ENCODE peak calls at places on chromosomes 16 and 17, in five cellular contexts. One of them, this sample, is unnamed.

GRCh38 chr16:27303256-27304100 is 10.3 kb upstream of the IL4R start:
- DNase-seq in AG10803: no peak
- DNase-seq in heart right ventricle: no peak
- DNase-seq in H7: no peak
- DNase-seq in fibroblast of the aortic adventitia: no peak
- DNase-seq in this sample: no peak

GRCh38 chr17:49861150-49861884 is 13.4 kb upstream of the TAC4 start:
- DNase-seq in heart right ventricle: no peak
- DNase-seq in fibroblast of the aortic adventitia: peak
- DNase-seq in H7: peak
- DNase-seq in AG10803: peak
- DNase-seq in this sample: no peak

GRCh38 chr17:44501866-44502265 is 1.3 kb downstream of the GPATCH8 start:
- DNase-seq in AG10803: no peak
- DNase-seq in H7: no peak
- DNase-seq in heart right ventricle: no peak
- DNase-seq in fibroblast of the aortic adventitia: peak
- DNase-seq in this sample: no peak

GRCh38 chr17:72167593-72167992 is 46.8 kb downstream of the SOX9 start:
- DNase-seq in H7: no peak
- DNase-seq in heart right ventricle: no peak
- DNase-seq in fibroblast of the aortic adventitia: no peak
- DNase-seq in AG10803: no peak
- DNase-seq in this sample: no peak

GRCh38 chr17:76255801-76256429 is 9.2 kb upstream of the UBALD2 start:
- DNase-seq in H7: no peak
- DNase-seq in heart right ventricle: no peak
- DNase-seq in AG10803: no peak
- DNase-seq in fibroblast of the aortic adventitia: no peak
- DNase-seq in this sample: no peak

GRCh38 chr16:16062023-16062932 is 112.9 kb downstream of the ABCC1 start:
- DNase-seq in fibroblast of the aortic adventitia: no peak
- DNase-seq in H7: peak
- DNase-seq in heart right ventricle: no peak
- DNase-seq in AG10803: peak
- DNase-seq in this sample: no peak

GRCh38 chr16:89721644-89722391 is 481 bp downstream of the ZNF276 start:
- DNase-seq in AG10803: peak
- DNase-seq in heart right ventricle: peak
- DNase-seq in fibroblast of the aortic adventitia: peak
- DNase-seq in H7: peak
- DNase-seq in this sample: no peak

GRCh38 chr17:48678141-48678971 is 44.0 kb downstream of the PRAC1 start:
- DNase-seq in fibroblast of the aortic adventitia: peak
- DNase-seq in AG10803: peak
- DNase-seq in heart right ventricle: peak
- DNase-seq in H7: peak
- DNase-seq in this sample: peak

GRCh38 chr17:81095608-81095888 is 60.6 kb downstream of the BAIAP2 start:
- DNase-seq in fibroblast of the aortic adventitia: no peak
- DNase-seq in AG10803: no peak
- DNase-seq in heart right ventricle: no peak
- DNase-seq in H7: no peak
- DNase-seq in this sample: no peak

GRCh38 chr17:81427446-81428120 is 32.3 kb downstream of the BAHCC1 start:
- DNase-seq in fibroblast of the aortic adventitia: no peak
- DNase-seq in AG10803: no peak
- DNase-seq in H7: no peak
- DNase-seq in heart right ventricle: peak
- DNase-seq in this sample: no peak

GRCh38 chr17:5793899-5794298 is 209.6 kb upstream of the NLRP1 start:
- DNase-seq in heart right ventricle: no peak
- DNase-seq in H7: peak
- DNase-seq in AG10803: no peak
- DNase-seq in fibroblast of the aortic adventitia: no peak
- DNase-seq in this sample: no peak

GRCh38 chr17:82020874-82021727 is 1.6 kb downstream of the CENPX start:
- DNase-seq in heart right ventricle: peak
- DNase-seq in fibroblast of the aortic adventitia: peak
- DNase-seq in H7: peak
- DNase-seq in AG10803: peak
- DNase-seq in this sample: peak

GRCh38 chr16:74724820-74725549 is 24.3 kb upstream of the MLKL start:
- DNase-seq in heart right ventricle: no peak
- DNase-seq in H7: peak
- DNase-seq in fibroblast of the aortic adventitia: peak
- DNase-seq in AG10803: no peak
- DNase-seq in this sample: no peak

GRCh38 chr17:17102176-17102575 is 59.9 kb downstream of the MPRIP start:
- DNase-seq in heart right ventricle: no peak
- DNase-seq in fibroblast of the aortic adventitia: no peak
- DNase-seq in H7: no peak
- DNase-seq in AG10803: no peak
- DNase-seq in this sample: no peak

GRCh38 chr17:21072623-21073278 is 29.9 kb upstream of the USP22 start:
- DNase-seq in heart right ventricle: no peak
- DNase-seq in H7: peak
- DNase-seq in fibroblast of the aortic adventitia: no peak
- DNase-seq in AG10803: no peak
- DNase-seq in this sample: no peak

GRCh38 chr16:87688876-87689815 is 76.6 kb downstream of the KLHDC4 start:
- DNase-seq in fibroblast of the aortic adventitia: no peak
- DNase-seq in AG10803: no peak
- DNase-seq in heart right ventricle: no peak
- DNase-seq in H7: no peak
- DNase-seq in this sample: no peak

GRCh38 chr17:2030779-2031163 is 818 bp downstream of the DPH1 start:
- DNase-seq in AG10803: peak
- DNase-seq in H7: no peak
- DNase-seq in fibroblast of the aortic adventitia: peak
- DNase-seq in heart right ventricle: no peak
- DNase-seq in this sample: no peak

GRCh38 chr16:54647731-54648221 is 282.9 kb upstream of the IRX5 start:
- DNase-seq in fibroblast of the aortic adventitia: peak
- DNase-seq in heart right ventricle: no peak
- DNase-seq in H7: no peak
- DNase-seq in AG10803: peak
- DNase-seq in this sample: no peak

GRCh38 chr17:18377437-18378204 is at the start of gene EVPLL:
- DNase-seq in fibroblast of the aortic adventitia: no peak
- DNase-seq in AG10803: peak
- DNase-seq in heart right ventricle: no peak
- DNase-seq in H7: peak
- DNase-seq in this sample: no peak

GRCh38 chr16:56357765-56358322 is 67.5 kb downstream of the AMFR start:
- DNase-seq in fibroblast of the aortic adventitia: no peak
- DNase-seq in AG10803: no peak
- DNase-seq in H7: peak
- DNase-seq in heart right ventricle: no peak
- DNase-seq in this sample: no peak

GRCh38 chr16:80040814-80041213 is 440.3 kb upstream of the MAF start:
- DNase-seq in heart right ventricle: no peak
- DNase-seq in AG10803: no peak
- DNase-seq in H7: no peak
- DNase-seq in fibroblast of the aortic adventitia: no peak
- DNase-seq in this sample: no peak

GRCh38 chr16:48897698-48898205 is 287.8 kb upstream of the N4BP1 start:
- DNase-seq in heart right ventricle: no peak
- DNase-seq in H7: no peak
- DNase-seq in AG10803: no peak
- DNase-seq in fibroblast of the aortic adventitia: no peak
- DNase-seq in this sample: no peak

GRCh38 chr16:84836234-84836647 is 16.5 kb downstream of the CRISPLD2 start:
- DNase-seq in heart right ventricle: peak
- DNase-seq in AG10803: peak
- DNase-seq in H7: peak
- DNase-seq in fibroblast of the aortic adventitia: peak
- DNase-seq in this sample: no peak

GRCh38 chr16:63539276-63539675 is 1503.0 kb upstream of the CDH8 start:
- DNase-seq in H7: no peak
- DNase-seq in heart right ventricle: no peak
- DNase-seq in AG10803: no peak
- DNase-seq in fibroblast of the aortic adventitia: no peak
- DNase-seq in this sample: no peak

GRCh38 chr17:33964344-33964979 is 290.6 kb upstream of the CCL2 start:
- DNase-seq in heart right ventricle: no peak
- DNase-seq in fibroblast of the aortic adventitia: no peak
- DNase-seq in AG10803: no peak
- DNase-seq in H7: peak
- DNase-seq in this sample: no peak

GRCh38 chr17:74758846-74759163 is 10.4 kb downstream of the NHERF1 start:
- DNase-seq in heart right ventricle: no peak
- DNase-seq in AG10803: peak
- DNase-seq in H7: peak
- DNase-seq in fibroblast of the aortic adventitia: peak
- DNase-seq in this sample: no peak

GRCh38 chr16:69855587-69855986 is 93.5 kb downstream of the WWP2 start:
- DNase-seq in H7: no peak
- DNase-seq in fibroblast of the aortic adventitia: peak
- DNase-seq in heart right ventricle: no peak
- DNase-seq in AG10803: no peak
- DNase-seq in this sample: no peak

GRCh38 chr17:67421869-67422273 is 44.8 kb downstream of the PITPNC1 start:
- DNase-seq in H7: no peak
- DNase-seq in AG10803: peak
- DNase-seq in fibroblast of the aortic adventitia: peak
- DNase-seq in heart right ventricle: no peak
- DNase-seq in this sample: peak

GRCh38 chr16:72723781-72724180 is 324.1 kb downstream of the ZFHX3 start:
- DNase-seq in heart right ventricle: no peak
- DNase-seq in AG10803: peak
- DNase-seq in H7: no peak
- DNase-seq in fibroblast of the aortic adventitia: peak
- DNase-seq in this sample: no peak

GRCh38 chr16:22813223-22813945 is 578 bp upstream of the HS3ST2 start:
- DNase-seq in AG10803: peak
- DNase-seq in heart right ventricle: peak
- DNase-seq in H7: peak
- DNase-seq in fibroblast of the aortic adventitia: peak
- DNase-seq in this sample: no peak

GRCh38 chr16:18804540-18804939 is 3.2 kb upstream of the ARL6IP1 start:
- DNase-seq in H7: no peak
- DNase-seq in heart right ventricle: no peak
- DNase-seq in fibroblast of the aortic adventitia: no peak
- DNase-seq in AG10803: no peak
- DNase-seq in this sample: no peak

GRCh38 chr16:25257504-25257955 is at the start of gene ZKSCAN2:
- DNase-seq in AG10803: peak
- DNase-seq in H7: peak
- DNase-seq in heart right ventricle: peak
- DNase-seq in fibroblast of the aortic adventitia: peak
- DNase-seq in this sample: peak

GRCh38 chr16:25257956-25258855 is 561 bp upstream of the ZKSCAN2 start:
- DNase-seq in AG10803: peak
- DNase-seq in heart right ventricle: peak
- DNase-seq in fibroblast of the aortic adventitia: peak
- DNase-seq in H7: peak
- DNase-seq in this sample: peak

GRCh38 chr16:25258856-25259179 is 1.2 kb upstream of the ZKSCAN2 start:
- DNase-seq in fibroblast of the aortic adventitia: no peak
- DNase-seq in H7: no peak
- DNase-seq in AG10803: no peak
- DNase-seq in heart right ventricle: no peak
- DNase-seq in this sample: no peak

GRCh38 chr16:25256821-25257503 is 683 bp downstream of the ZKSCAN2 start:
- DNase-seq in fibroblast of the aortic adventitia: peak
- DNase-seq in H7: peak
- DNase-seq in heart right ventricle: no peak
- DNase-seq in AG10803: peak
- DNase-seq in this sample: no peak

GRCh38 chr16:25253322-25253721 is 4.3 kb downstream of the ZKSCAN2 start:
- DNase-seq in heart right ventricle: no peak
- DNase-seq in H7: no peak
- DNase-seq in AG10803: no peak
- DNase-seq in fibroblast of the aortic adventitia: no peak
- DNase-seq in this sample: no peak
- H3K4me3 ChIP-seq in heart right ventricle: no peak
- H3K4me3 ChIP-seq in H7: no peak
- H3K4me3 ChIP-seq in AG10803: no peak
- H3K4me3 ChIP-seq in fibroblast of the aortic adventitia: no peak
- H3K4me3 ChIP-seq in this sample: no peak

GRCh38 chr17:7717756-7718350 is 309 bp downstream of the DNAH2 start:
- DNase-seq in heart right ventricle: no peak
- DNase-seq in fibroblast of the aortic adventitia: no peak
- DNase-seq in AG10803: peak
- DNase-seq in H7: no peak
- DNase-seq in this sample: no peak
- H3K4me3 ChIP-seq in heart right ventricle: peak
- H3K4me3 ChIP-seq in fibroblast of the aortic adventitia: peak
- H3K4me3 ChIP-seq in AG10803: peak
- H3K4me3 ChIP-seq in H7: peak
- H3K4me3 ChIP-seq in this sample: peak

GRCh38 chr17:79928502-79929256 is 89.4 kb upstream of the CBX4 start:
- DNase-seq in AG10803: no peak
- DNase-seq in fibroblast of the aortic adventitia: no peak
- DNase-seq in H7: no peak
- DNase-seq in heart right ventricle: no peak
- DNase-seq in this sample: no peak
- H3K4me3 ChIP-seq in AG10803: no peak
- H3K4me3 ChIP-seq in fibroblast of the aortic adventitia: no peak
- H3K4me3 ChIP-seq in H7: no peak
- H3K4me3 ChIP-seq in heart right ventricle: no peak
- H3K4me3 ChIP-seq in this sample: no peak

GRCh38 chr16:21162661-21163151 is 4.2 kb downstream of the LDAF1 start:
- DNase-seq in H7: no peak
- DNase-seq in heart right ventricle: peak
- DNase-seq in fibroblast of the aortic adventitia: peak
- DNase-seq in AG10803: peak
- DNase-seq in this sample: peak

GRCh38 chr16:21159281-21159951 is 942 bp downstream of the LDAF1 start:
- DNase-seq in fibroblast of the aortic adventitia: no peak
- DNase-seq in heart right ventricle: peak
- DNase-seq in AG10803: no peak
- DNase-seq in H7: peak
- DNase-seq in this sample: peak

GRCh38 chr16:21161211-21161610 is 2.7 kb downstream of the LDAF1 start:
- DNase-seq in H7: no peak
- DNase-seq in AG10803: peak
- DNase-seq in fibroblast of the aortic adventitia: peak
- DNase-seq in heart right ventricle: no peak
- DNase-seq in this sample: no peak

GRCh38 chr16:21158208-21159110 is at the start of gene LDAF1:
- DNase-seq in fibroblast of the aortic adventitia: peak
- DNase-seq in AG10803: peak
- DNase-seq in heart right ventricle: peak
- DNase-seq in H7: peak
- DNase-seq in this sample: peak

GRCh38 chr16:21160276-21160675 is 1.8 kb downstream of the LDAF1 start:
- DNase-seq in heart right ventricle: no peak
- DNase-seq in H7: no peak
- DNase-seq in fibroblast of the aortic adventitia: no peak
- DNase-seq in AG10803: no peak
- DNase-seq in this sample: no peak
- H3K4me3 ChIP-seq in heart right ventricle: peak
- H3K4me3 ChIP-seq in H7: no peak
- H3K4me3 ChIP-seq in fibroblast of the aortic adventitia: no peak
- H3K4me3 ChIP-seq in AG10803: no peak
- H3K4me3 ChIP-seq in this sample: no peak

This sample was measured in LNCaP clone FGC.